ENCODE peak calls at places on chromosomes 5 and 9, in five cellular contexts. P, K, E, S and A are unnamed samples.
A peak's percentile ranks its signal among the peaks of the same experiment; 100 is the strongest.

GRCh38 chr9:81416476-81417298 is 272.7 kb downstream of the TLE1 start:
- DNase-seq in P (no peak), K (no peak), E (no peak), S (peak; percentile 17), A (no peak)

GRCh38 chr5:62457071-62457470 is 44.5 kb downstream of the IPO11 start:
- DNase-seq in P (no peak), K (no peak), E (no peak), S (no peak), A (no peak)

GRCh38 chr9:104748359-104749031 is 1.0 kb downstream of the NIPSNAP3A start:
- DNase-seq in P (no peak), K (no peak), E (peak; percentile 20), S (peak; percentile 43), A (no peak)

GRCh38 chr5:124570285-124571035 is 176.0 kb downstream of the ZNF608 start:
- DNase-seq in P (no peak), K (no peak), E (no peak), S (no peak), A (no peak)

GRCh38 chr5:95283761-95284511 is 958 bp downstream of the MCTP1 start:
- DNase-seq in P (no peak), K (no peak), E (no peak), S (peak; percentile 33), A (no peak)

GRCh38 chr9:26975728-26976707 is 19.8 kb downstream of the IFT74 start:
- DNase-seq in P (peak; percentile 11), K (no peak), E (no peak), S (peak; percentile 43), A (peak; percentile 25)

GRCh38 chr5:151758430-151759241 is at the start of gene ATOX1:
- DNase-seq in P (peak; percentile 60), K (peak; percentile 75), E (peak; percentile 58), S (peak; percentile 79), A (no peak)

GRCh38 chr5:178441486-178442270 is 148.5 kb downstream of the COL23A1 start:
- DNase-seq in P (no peak), K (no peak), E (no peak), S (no peak), A (no peak)

GRCh38 chr9:76658510-76659231 is 105.6 kb upstream of the PCA3 start:
- DNase-seq in P (peak; percentile 22), K (peak; percentile 19), E (peak; percentile 35), S (peak; percentile 60), A (no peak)

GRCh38 chr9:138013836-138014569 is 136.4 kb downstream of the CACNA1B start:
- DNase-seq in P (no peak), K (no peak), E (no peak), S (no peak), A (no peak)

GRCh38 chr5:174720066-174720611 is 4.2 kb upstream of the MSX2 start:
- DNase-seq in P (no peak), K (no peak), E (no peak), S (no peak), A (no peak)

GRCh38 chr5:78624011-78624541 is 24.5 kb downstream of the LHFPL2 start:
- DNase-seq in P (no peak), K (no peak), E (no peak), S (no peak), A (no peak)

GRCh38 chr9:5361326-5362005 is 21.8 kb upstream of the RLN1 start:
- DNase-seq in P (no peak), K (no peak), E (no peak), S (no peak), A (no peak)